ENCODE peak calls at places on chromosomes 5 and 9, in four cellular contexts. S is EL, O is mesothelial cell of epicardium, Y is AG09319. C is an unnamed sample.

GRCh38 chr9:137551656-137552534 is at the start of gene MRPL41:
- DNase-seq in S (peak; percentile 86), Y (peak; percentile 38), O (peak; percentile 89), C (peak; percentile 94)

GRCh38 chr9:126222835-126223431 is 103.7 kb upstream of the MVB12B start:
- DNase-seq in S (no peak), O (no peak), Y (no peak), C (no peak)

GRCh38 chr5:91162534-91163381 is 220.4 kb downstream of the ARRDC3 start:
- DNase-seq in O (no peak), S (peak; percentile 87), Y (no peak), C (no peak)

GRCh38 chr5:20050262-20050661 is 62.3 kb upstream of the CDH18 start:
- DNase-seq in Y (no peak), S (peak; percentile 6), O (no peak), C (no peak)

GRCh38 chr5:96909435-96909834 is 26.4 kb upstream of the LNPEP start:
- DNase-seq in Y (no peak), O (no peak), S (no peak), C (no peak)

GRCh38 chr9:86854898-86855523 is 92.3 kb downstream of the GAS1 start:
- DNase-seq in O (peak; percentile 49), S (peak; percentile 78), Y (peak; percentile 88), C (no peak)

GRCh38 chr5:42306287-42306686 is 117.0 kb upstream of the GHR start:
- DNase-seq in S (no peak), Y (no peak), O (no peak), C (no peak)

GRCh38 chr5:143561248-143561647 is 157.8 kb upstream of the NR3C1 start:
- DNase-seq in S (no peak), O (no peak), Y (no peak), C (no peak)

GRCh38 chr9:134689320-134690181 is 47.9 kb downstream of the COL5A1 start:
- DNase-seq in O (peak; percentile 82), S (peak; percentile 66), Y (peak; percentile 31), C (peak; percentile 81)

GRCh38 chr9:5869315-5870019 is 21.2 kb upstream of the MLANA start:
- DNase-seq in Y (no peak), O (no peak), S (peak; percentile 10), C (peak; percentile 66)

GRCh38 chr9:22240619-22241018 is 206.0 kb upstream of the DMRTA1 start:
- DNase-seq in O (no peak), Y (peak; percentile 4), S (peak; percentile 68), C (no peak)

GRCh38 chr9:21803674-21804048 is 1.2 kb downstream of the MTAP start:
- DNase-seq in S (no peak), O (no peak), Y (no peak), C (no peak)

GRCh38 chr9:91786132-91786896 is 163.7 kb downstream of the ROR2 start:
- DNase-seq in S (no peak), Y (no peak), O (peak; percentile 22), C (peak; percentile 85)

GRCh38 chr5:69042915-69043795 is 50.7 kb upstream of the SLC30A5 start:
- DNase-seq in S (peak; percentile 89), Y (peak; percentile 84), O (peak; percentile 79), C (peak; percentile 76)

GRCh38 chr9:130443456-130443801 is 1.3 kb upstream of the ASS1 start:
- DNase-seq in Y (no peak), O (no peak), S (no peak), C (no peak)

GRCh38 chr5:78534148-78535009 is 114.2 kb downstream of the LHFPL2 start:
- DNase-seq in O (no peak), S (peak; percentile 66), Y (no peak), C (peak; percentile 15)

C was measured in K562.